ENCODE peak calls at places on chromosomes 3 and 15, in seven cellular contexts. E is HCT116, Y is ovary, G is tibial nerve, L is IMR-90, J is suprapubic skin, O is Peyer's patch. P is an unnamed sample.

GRCh38 chr3:170307998-170308398 is 49.5 kb upstream of the SKIL start:
- DNase-seq in E (no peak), Y (no peak), G (no peak), L (peak; percentile 79), J (no peak), O (no peak), P (no peak)

GRCh38 chr3:36911990-36912804 is 32.7 kb downstream of the TRANK1 start:
- DNase-seq in E (no peak), Y (no peak), G (no peak), L (peak; percentile 94), J (no peak), O (peak; percentile 40), P (peak; percentile 3)

GRCh38 chr3:11185564-11186317 is 31.4 kb downstream of the HRH1 start:
- DNase-seq in E (peak; percentile 83), Y (peak; percentile 86), G (peak; percentile 71), L (peak; percentile 96), J (peak; percentile 91), O (no peak), P (no peak)

GRCh38 chr3:143001034-143001368 is 369 bp upstream of the U2SURP start:
- DNase-seq in E (no peak), Y (no peak), G (no peak), L (no peak), J (no peak), O (no peak), P (no peak)

GRCh38 chr3:182971637-182972036 is 8.7 kb downstream of the DCUN1D1 start:
- DNase-seq in E (no peak), Y (no peak), G (no peak), L (peak; percentile 40), J (no peak), O (no peak), P (no peak)

GRCh38 chr3:170999737-171000242 is 26.7 kb downstream of the SLC2A2 start:
- DNase-seq in E (peak; percentile 61), Y (no peak), G (no peak), L (peak; percentile 93), J (no peak), O (no peak), P (no peak)

GRCh38 chr3:85102774-85103173 is 144.0 kb downstream of the CADM2 start:
- DNase-seq in E (no peak), Y (no peak), G (no peak), L (no peak), J (no peak), O (no peak), P (no peak)

GRCh38 chr15:26029146-26029545 is 166.0 kb upstream of the ATP10A start:
- DNase-seq in E (no peak), Y (no peak), G (no peak), L (no peak), J (no peak), O (no peak), P (no peak)

GRCh38 chr3:108441081-108441507 is 69.3 kb downstream of the MYH15 start:
- DNase-seq in E (no peak), Y (no peak), G (no peak), L (no peak), J (no peak), O (no peak), P (no peak)

GRCh38 chr15:101361418-101361817 is 66.4 kb upstream of the SNRPA1 start:
- DNase-seq in E (no peak), Y (no peak), G (no peak), L (no peak), J (no peak), O (no peak), P (no peak)

GRCh38 chr3:178193846-178194245 is 342.4 kb upstream of the KCNMB2 start:
- DNase-seq in E (no peak), Y (no peak), G (no peak), L (no peak), J (no peak), O (no peak), P (no peak)

GRCh38 chr3:76998555-76998954 is 41.3 kb upstream of the ROBO2 start:
- DNase-seq in E (no peak), Y (no peak), G (no peak), L (no peak), J (no peak), O (no peak), P (no peak)

GRCh38 chr3:157088133-157088488 is 71.8 kb downstream of the CCNL1 start:
- DNase-seq in E (no peak), Y (no peak), G (no peak), L (no peak), J (no peak), O (no peak), P (no peak)

GRCh38 chr3:4813855-4814254 is 165.4 kb upstream of the BHLHE40 start:
- DNase-seq in E (no peak), Y (no peak), G (no peak), L (no peak), J (no peak), O (no peak), P (no peak)

GRCh38 chr3:83740504-83740903 is 1218.3 kb upstream of the CADM2 start:
- DNase-seq in E (no peak), Y (no peak), G (no peak), L (no peak), J (no peak), O (no peak), P (no peak)

GRCh38 chr15:39583586-39584265 is 2.8 kb downstream of the THBS1 start:
- DNase-seq in E (no peak), Y (no peak), G (no peak), L (peak; percentile 73), J (no peak), O (no peak), P (no peak)

DNA sequence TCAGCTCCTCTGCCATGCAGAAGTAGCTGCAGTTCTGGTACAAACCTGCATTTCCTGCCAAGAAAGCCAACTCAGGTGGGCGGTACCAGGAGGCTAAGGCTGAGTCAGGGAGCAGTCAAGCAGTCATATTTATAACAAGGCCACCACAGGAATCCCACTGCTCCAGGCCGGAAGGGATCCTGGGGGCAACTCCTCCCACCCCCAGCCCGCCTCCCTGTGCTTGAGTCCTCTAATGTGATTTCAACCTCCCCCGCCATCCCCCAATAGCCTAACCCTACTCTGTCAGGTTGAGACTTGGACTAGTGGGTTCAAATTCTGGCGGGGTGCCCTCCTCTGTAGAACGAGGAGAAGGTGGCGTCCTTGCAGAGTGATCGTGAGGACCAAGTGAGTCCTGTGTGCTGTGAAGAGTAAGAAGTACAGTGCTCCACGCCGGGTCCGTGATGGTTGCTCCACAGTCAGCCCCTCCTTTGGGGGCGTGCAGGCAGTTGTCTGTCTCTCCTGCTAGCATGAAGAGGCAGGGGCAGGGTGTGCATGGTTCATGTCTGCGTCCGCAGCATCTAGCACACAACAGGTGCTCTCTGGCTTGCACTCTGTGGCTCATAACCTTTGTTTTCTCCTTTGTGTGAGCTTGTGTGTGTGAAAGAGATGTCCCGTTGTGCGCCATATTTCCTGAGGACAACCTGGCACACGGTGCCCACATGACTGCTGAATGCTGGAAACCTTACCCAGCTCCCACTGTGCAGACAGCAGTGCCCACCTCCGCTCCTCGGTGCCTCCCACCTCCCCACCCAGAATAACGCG is 78.3 kb downstream of the SMAD6 start:
- DNase-seq in E (no peak), Y (no peak), G (no peak), L (peak; percentile 93), J (no peak), O (no peak), P (no peak)
- H3K27ac ChIP-seq in E (peak overlapping the region; percentile 56), Y (no peak overlapping the region), G (no peak overlapping the region), L (peak overlapping the region; percentile 67), J (no peak overlapping the region), O (peak overlapping the region; percentile 74), P (no peak overlapping the region)

GRCh38 chr15:63190993-63191392 is 1.6 kb downstream of the RAB8B start:
- DNase-seq in E (no peak), Y (no peak), G (no peak), L (no peak), J (no peak), O (no peak), P (no peak)
- H3K4me3 ChIP-seq in E (no peak overlapping the region), Y (peak overlapping the region; percentile 91), G (peak overlapping the region; percentile 94), L (peak overlapping the region; percentile 95), J (peak overlapping the region; percentile 64), O (peak overlapping the region; percentile 69), P (no peak overlapping the region)

GRCh38 chr15:92812271-92812670 is 87.9 kb upstream of the CHD2 start:
- DNase-seq in E (no peak), Y (no peak), G (no peak), L (no peak), J (no peak), O (no peak), P (no peak)

GRCh38 chr15:92811514-92811913 is 88.6 kb upstream of the CHD2 start:
- DNase-seq in E (no peak), Y (no peak), G (no peak), L (no peak), J (peak; percentile 28), O (no peak), P (no peak)

GRCh38 chr15:92809064-92809879 is 90.9 kb upstream of the CHD2 start:
- DNase-seq in E (peak; percentile 83), Y (peak; percentile 100), G (peak; percentile 95), L (peak; percentile 96), J (peak; percentile 98), O (peak; percentile 96), P (peak; percentile 85)

GRCh38 chr15:92809880-92810361 is 90.2 kb upstream of the CHD2 start:
- DNase-seq in E (no peak), Y (no peak), G (peak; percentile 50), L (peak; percentile 68), J (no peak), O (peak; percentile 56), P (no peak)

DNA sequence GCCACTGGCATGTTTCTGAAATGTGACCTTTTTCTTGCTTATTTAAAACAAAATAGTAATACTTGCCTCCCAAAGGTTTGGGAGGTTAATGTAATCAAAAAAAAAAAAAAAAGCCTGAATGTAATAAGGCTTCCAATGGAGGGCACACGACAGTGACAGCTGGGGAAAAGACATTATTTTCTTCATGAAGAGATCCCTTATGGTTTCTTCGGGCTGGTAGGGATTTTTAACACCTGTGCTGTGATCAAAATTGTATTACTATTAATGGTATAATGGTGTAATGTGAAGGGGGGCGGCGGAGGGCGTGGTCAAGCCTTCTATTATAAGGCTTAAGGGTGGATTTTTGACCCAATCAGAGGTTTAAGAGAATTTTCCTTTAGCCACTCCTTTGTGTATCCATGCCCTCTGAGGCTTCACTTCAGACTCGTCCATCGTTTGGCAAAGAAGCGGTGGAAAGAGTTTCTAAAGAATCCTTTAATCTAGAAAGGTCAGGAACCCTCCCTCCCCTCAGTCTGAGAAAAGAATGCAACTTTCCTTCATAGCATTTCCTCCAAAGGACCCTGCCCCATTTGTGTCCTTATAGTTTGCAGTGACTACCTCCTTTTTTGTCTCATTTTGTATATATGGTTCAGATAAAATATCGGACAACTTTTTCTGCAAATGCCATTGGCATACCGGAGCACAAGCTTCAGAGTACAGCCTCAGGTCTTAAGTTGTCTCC is 89.5 kb upstream of the CHD2 start:
- DNase-seq in E (no peak), Y (peak; percentile 83), G (peak; percentile 85), L (peak; percentile 78), J (peak; percentile 77), O (peak; percentile 52), P (no peak)
- TF ChIP-seq POLR2A in E (peak; percentile 29), Y (no peak), G (peak; percentile 26), L (peak; percentile 59), J (no peak), O (no peak), P (peak; percentile 14)

DNA sequence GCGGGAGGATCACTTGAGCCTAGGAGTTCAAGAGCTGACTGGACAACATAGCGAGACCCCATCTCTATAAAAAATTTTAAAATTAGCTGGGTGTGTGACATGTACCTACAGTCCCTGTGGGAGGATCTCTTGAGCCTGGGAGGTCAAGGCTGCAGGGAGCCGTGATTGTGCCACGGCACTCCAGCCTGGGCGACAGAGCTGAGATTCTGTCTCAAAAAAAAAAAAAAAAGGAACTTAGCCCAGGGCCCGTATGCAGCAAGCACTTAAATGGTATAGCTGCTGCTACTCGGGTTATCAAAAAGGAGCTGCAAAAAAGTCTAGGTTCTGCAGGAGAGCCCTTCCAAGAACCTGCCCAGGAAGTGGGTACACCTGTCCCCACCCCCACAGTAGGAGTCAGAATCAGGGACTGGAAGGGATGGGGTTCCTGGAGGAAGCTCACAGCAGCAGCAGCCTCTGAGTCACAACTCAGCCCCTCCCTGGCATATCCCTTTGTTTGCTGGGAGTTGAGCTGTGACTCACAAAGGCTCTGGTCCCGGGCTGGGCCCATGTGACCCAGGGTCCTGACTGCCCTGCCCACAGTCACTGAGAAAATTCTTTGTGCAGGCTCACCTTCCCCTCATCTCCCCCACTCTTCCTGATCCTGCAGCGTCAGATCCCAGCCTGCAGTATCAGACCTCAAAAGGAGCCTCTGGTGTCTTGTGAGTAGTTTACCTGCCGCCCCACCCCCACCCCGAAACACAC is at the start of gene SPATA12:
- DNase-seq in E (peak; percentile 96), Y (peak; percentile 61), G (peak; percentile 49), L (peak; percentile 86), J (peak; percentile 90), O (no peak), P (peak; percentile 13)
- H3K27ac ChIP-seq in E (peak within 1 kb of the TSS; percentile 81), Y (peak within 1 kb of the TSS; percentile 77), G (no peak within 1 kb of the TSS), L (no peak within 1 kb of the TSS), J (peak within 1 kb of the TSS; percentile 77), O (peak within 1 kb of the TSS; percentile 64), P (peak within 1 kb of the TSS; percentile 86)

P was measured in esophagus squamous epithelium.